ENCODE peak calls at places on chromosomes 11 and 22, in eight cellular contexts. L is A549, R is heart left ventricle, Y is tibial nerve, J is IMR-90, B is right lobe of liver, G is adrenal gland, I is spleen. X is an unnamed sample.
A peak's percentile ranks its signal among the peaks of the same experiment; 100 is the strongest.

GRCh38 chr22:46638601-46639431 is 18.6 kb downstream of the GRAMD4 start:
- DNase-seq in J (peak; percentile 33), Y (no peak), G (peak; percentile 87), B (peak; percentile 94), R (no peak), I (no peak), L (no peak), X (no peak)

GRCh38 chr11:118938491-118939411 is 13.0 kb upstream of the BCL9L start:
- DNase-seq in I (no peak), B (no peak), R (no peak), J (peak; percentile 74), G (no peak), L (peak; percentile 59), Y (no peak), X (no peak)

GRCh38 chr22:20745177-20745576 is 28.7 kb upstream of the SERPIND1 start:
- DNase-seq in J (no peak), L (no peak), I (no peak), R (no peak), B (peak; percentile 15), G (no peak), Y (no peak), X (no peak)

GRCh38 chr11:67506426-67507032 is 1.4 kb upstream of the PITPNM1 start:
- DNase-seq in R (no peak), I (no peak), B (peak; percentile 65), Y (no peak), J (no peak), G (peak; percentile 39), L (no peak), X (no peak)

GRCh38 chr11:72395993-72396392 is 38.3 kb downstream of the CLPB start:
- DNase-seq in B (no peak), I (no peak), R (no peak), G (no peak), J (no peak), L (no peak), Y (no peak), X (no peak)

GRCh38 chr11:11901917-11902316 is 60.1 kb downstream of the USP47 start:
- DNase-seq in B (no peak), Y (no peak), G (no peak), L (no peak), J (no peak), I (no peak), R (no peak), X (no peak)

GRCh38 chr11:58775066-58775708 is 43.4 kb upstream of the GLYAT start:
- DNase-seq in L (no peak), J (no peak), I (no peak), Y (no peak), B (no peak), G (no peak), R (no peak), X (no peak)

GRCh38 chr11:96052921-96053631 is 129.2 kb upstream of the MTMR2 start:
- DNase-seq in I (no peak), L (no peak), G (no peak), Y (no peak), B (no peak), R (no peak), J (peak; percentile 62), X (no peak)

GRCh38 chr11:117195208-117195607 is 4.0 kb upstream of the TAGLN start:
- DNase-seq in I (no peak), B (peak; percentile 18), Y (no peak), L (no peak), G (no peak), R (peak; percentile 16), J (no peak), X (no peak)

GRCh38 chr11:131228378-131228777 is 142.0 kb upstream of the NTM start:
- DNase-seq in I (no peak), G (no peak), L (no peak), B (no peak), J (no peak), Y (no peak), R (no peak), X (no peak)

GRCh38 chr11:113293936-113294335 is 20.4 kb upstream of the TTC12 start:
- DNase-seq in G (no peak), J (no peak), B (no peak), R (no peak), I (no peak), Y (no peak), L (no peak), X (no peak)

GRCh38 chr11:102192349-102193066 is 82.3 kb downstream of the YAP1 start:
- DNase-seq in J (no peak), I (no peak), Y (no peak), G (no peak), L (no peak), B (no peak), R (no peak), X (no peak)

GRCh38 chr11:32161293-32161692 is 70.4 kb downstream of the RCN1 start:
- DNase-seq in L (no peak), G (no peak), R (no peak), Y (no peak), J (no peak), B (no peak), I (no peak), X (no peak)

GRCh38 chr11:130544266-130544665 is 95.8 kb downstream of the ADAMTS15 start:
- DNase-seq in J (no peak), L (no peak), B (no peak), G (no peak), Y (no peak), I (no peak), R (no peak), X (no peak)

GRCh38 chr11:13316528-13316961 is 39.0 kb downstream of the BMAL1 start:
- DNase-seq in B (no peak), G (peak; percentile 85), L (no peak), R (peak; percentile 46), I (no peak), Y (no peak), J (peak; percentile 55), X (peak; percentile 43)

GRCh38 chr11:59545179-59546020 is 34.1 kb downstream of the OR4D9 start:
- DNase-seq in Y (no peak), I (no peak), L (peak; percentile 94), B (no peak), R (no peak), G (peak; percentile 48), J (peak; percentile 44), X (peak; percentile 84)

GRCh38 chr11:68018730-68019190 is 8.6 kb downstream of the ALDH3B1 start:
- DNase-seq in I (no peak), B (no peak), J (no peak), R (no peak), L (no peak), G (no peak), Y (no peak), X (no peak)

GRCh38 chr11:11691296-11692141 is 69.7 kb upstream of the GALNT18 start:
- DNase-seq in B (no peak), G (no peak), I (no peak), L (no peak), J (no peak), R (no peak), Y (no peak), X (no peak)

GRCh38 chr11:6472934-6473333 is 807 bp downstream of the TRIM3 start:
- DNase-seq in R (no peak), L (no peak), J (no peak), G (no peak), I (no peak), B (no peak), Y (no peak), X (no peak)

GRCh38 chr11:6474806-6475500 is 1.2 kb upstream of the TRIM3 start:
- DNase-seq in L (no peak), J (peak; percentile 6), G (no peak), I (no peak), R (no peak), Y (no peak), B (no peak), X (no peak)

GRCh38 chr11:6473481-6474422 is at the start of gene TRIM3:
- DNase-seq in Y (peak; percentile 87), I (peak; percentile 96), J (peak; percentile 80), L (peak; percentile 82), B (peak; percentile 97), G (peak; percentile 97), R (peak; percentile 96), X (peak; percentile 94)

GRCh38 chr11:6475936-6476335 is 2.2 kb upstream of the TRIM3 start:
- DNase-seq in B (no peak), R (no peak), I (no peak), G (no peak), L (no peak), J (no peak), Y (no peak), X (no peak)

GRCh38 chr11:6474423-6474792 is 667 bp upstream of the TRIM3 start:
- DNase-seq in I (no peak), Y (no peak), L (no peak), R (no peak), J (no peak), B (no peak), G (no peak), X (no peak)
- TF ChIP-seq POLR2A in I (no peak), Y (no peak), L (no peak), R (no peak), J (no peak), B (no peak), G (no peak), X (no peak)

GRCh38 chr11:492416-493226 is 14.4 kb downstream of the RNH1 start:
- DNase-seq in I (no peak), L (no peak), G (no peak), Y (no peak), R (no peak), B (no peak), J (no peak), X (no peak)
- H3K4me1 ChIP-seq in I (peaks cover 7% of the 10 kb centered on the region), L (no peaks in the 10 kb centered on the region), G (no peaks in the 10 kb centered on the region), Y (no peaks in the 10 kb centered on the region), R (no peaks in the 10 kb centered on the region), B (no peaks in the 10 kb centered on the region), J (no peaks in the 10 kb centered on the region), X (peaks cover 5% of the 10 kb centered on the region)

DNA sequence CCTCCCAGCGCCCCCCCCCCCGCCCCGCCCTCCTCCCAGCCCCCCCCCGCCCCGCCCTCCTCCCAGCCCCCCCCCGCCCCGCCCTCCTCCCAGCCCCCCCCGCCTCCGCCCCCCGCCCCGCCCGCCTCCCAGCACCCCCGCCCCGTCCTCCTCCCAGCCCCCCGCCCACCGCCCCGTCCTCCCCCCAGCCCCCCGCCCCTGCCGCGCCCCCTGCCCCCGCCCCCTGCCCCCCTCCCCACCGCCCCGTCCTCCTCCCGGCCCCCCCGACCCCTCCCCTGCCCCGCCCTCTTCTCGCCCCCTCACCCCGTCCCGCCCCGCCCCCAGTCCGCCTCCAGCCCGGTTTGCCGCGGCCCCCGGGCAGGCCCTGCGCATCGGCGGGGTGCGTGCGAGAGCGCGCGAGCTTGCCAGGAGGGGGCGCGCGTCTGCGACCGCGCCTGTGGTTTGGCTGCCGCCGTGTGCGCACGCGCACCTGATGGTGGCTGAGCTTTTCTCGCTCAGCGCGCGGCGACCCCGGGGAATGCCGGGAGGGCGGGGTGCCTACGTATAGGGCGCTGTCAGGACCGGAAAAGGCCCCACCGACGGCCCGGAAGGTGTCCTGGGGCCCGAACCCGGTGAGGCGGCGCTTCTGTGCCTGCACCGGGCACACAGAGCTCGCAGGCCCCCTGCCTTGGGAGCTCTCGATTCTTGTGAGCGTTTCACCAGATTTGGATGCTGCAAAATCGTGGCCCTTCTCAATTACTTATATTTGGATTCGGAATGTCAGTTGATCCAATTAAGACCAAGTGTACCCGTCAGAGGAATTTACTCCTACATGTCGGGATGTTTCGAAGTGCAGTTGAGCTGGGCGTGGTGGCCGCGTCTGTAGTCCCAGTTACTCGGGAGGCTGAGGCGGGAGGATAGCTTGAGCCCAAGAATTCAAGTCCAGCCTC is 501 bp upstream of the TTLL12 start:
- DNase-seq in Y (peak; percentile 88), R (peak; percentile 97), L (peak; percentile 94), J (peak; percentile 92), B (peak; percentile 97), I (peak; percentile 99), G (peak; percentile 96), X (peak; percentile 96)
- TF ChIP-seq POLR2A in Y (no peak), R (no peak), L (peak; percentile 84), J (peak; percentile 57), B (peak; percentile 83), I (peak; percentile 14), G (peak; percentile 53), X (peak; percentile 54)

GRCh38 chr11:76802151-76802550 is 19.0 kb downstream of the TSKU start:
- DNase-seq in G (no peak), I (peak; percentile 5), J (no peak), R (no peak), B (no peak), L (no peak), Y (peak; percentile 4), X (no peak)
- H3K4me1 ChIP-seq in G (no peaks in the 10 kb centered on the region), I (peaks cover 28% of the 10 kb centered on the region), J (peaks cover 42% of the 10 kb centered on the region), R (peaks cover 25% of the 10 kb centered on the region), B (peaks cover 48% of the 10 kb centered on the region), L (peaks cover 99% of the 10 kb centered on the region), Y (no peaks in the 10 kb centered on the region), X (peaks cover 6% of the 10 kb centered on the region)